ENCODE peak calls at places on chromosomes 7 and 10, in seven cellular contexts. One of them, this sample, is unnamed. For H3K9me3, the result is how much of the 10 kb centered on the place peaks cover.

GRCh38 chr10:130045091-130045652 is 65.5 kb downstream of the C10orf143 start:
- DNase-seq in pancreas: no peak
- DNase-seq in H1: peak
- DNase-seq in testis: no peak
- DNase-seq in psoas muscle: no peak
- DNase-seq in cardiac muscle cell: peak
- DNase-seq in fibroblast of lung: no peak
- DNase-seq in this sample: peak

GRCh38 chr7:91357929-91358328 is 93.7 kb downstream of the FZD1 start:
- DNase-seq in pancreas: no peak
- DNase-seq in H1: no peak
- DNase-seq in testis: no peak
- DNase-seq in psoas muscle: no peak
- DNase-seq in cardiac muscle cell: no peak
- DNase-seq in fibroblast of lung: no peak
- DNase-seq in this sample: no peak

GRCh38 chr10:123640016-123640535 is 26.1 kb upstream of the GPR26 start:
- DNase-seq in pancreas: no peak
- DNase-seq in H1: no peak
- DNase-seq in testis: no peak
- DNase-seq in psoas muscle: no peak
- DNase-seq in cardiac muscle cell: no peak
- DNase-seq in fibroblast of lung: no peak
- DNase-seq in this sample: no peak

GRCh38 chr10:44399478-44400451 is 14.9 kb upstream of the CXCL12 start:
- DNase-seq in pancreas: no peak
- DNase-seq in H1: no peak
- DNase-seq in testis: no peak
- DNase-seq in psoas muscle: no peak
- DNase-seq in cardiac muscle cell: no peak
- DNase-seq in fibroblast of lung: no peak
- DNase-seq in this sample: no peak

GRCh38 chr10:104306897-104307296 is 31.4 kb downstream of the ITPRIP start:
- DNase-seq in pancreas: no peak
- DNase-seq in H1: no peak
- DNase-seq in testis: no peak
- DNase-seq in psoas muscle: no peak
- DNase-seq in cardiac muscle cell: no peak
- DNase-seq in fibroblast of lung: peak
- DNase-seq in this sample: no peak

GRCh38 chr7:127771707-127772106 is 119.7 kb downstream of the SND1 start:
- DNase-seq in pancreas: no peak
- DNase-seq in H1: no peak
- DNase-seq in testis: no peak
- DNase-seq in psoas muscle: no peak
- DNase-seq in cardiac muscle cell: no peak
- DNase-seq in fibroblast of lung: no peak
- DNase-seq in this sample: no peak

GRCh38 chr10:124560377-124560776 is 98.8 kb downstream of the LHPP start:
- DNase-seq in pancreas: no peak
- DNase-seq in H1: no peak
- DNase-seq in testis: peak
- DNase-seq in psoas muscle: peak
- DNase-seq in cardiac muscle cell: peak
- DNase-seq in fibroblast of lung: peak
- DNase-seq in this sample: peak

GRCh38 chr10:125159932-125160855 is at the start of gene CTBP2:
- DNase-seq in pancreas: peak
- DNase-seq in H1: no peak
- DNase-seq in testis: peak
- DNase-seq in psoas muscle: peak
- DNase-seq in cardiac muscle cell: peak
- DNase-seq in fibroblast of lung: peak
- DNase-seq in this sample: peak

GRCh38 chr10:122688293-122688989 is 11.2 kb downstream of the C10orf120 start:
- DNase-seq in pancreas: peak
- DNase-seq in H1: no peak
- DNase-seq in testis: peak
- DNase-seq in psoas muscle: no peak
- DNase-seq in cardiac muscle cell: peak
- DNase-seq in fibroblast of lung: no peak
- DNase-seq in this sample: no peak

GRCh38 chr10:4061441-4061951 is 276.5 kb upstream of the KLF6 start:
- DNase-seq in pancreas: no peak
- DNase-seq in H1: no peak
- DNase-seq in testis: peak
- DNase-seq in psoas muscle: peak
- DNase-seq in cardiac muscle cell: peak
- DNase-seq in fibroblast of lung: peak
- DNase-seq in this sample: no peak

GRCh38 chr10:13412894-13413293 is 64.8 kb upstream of the SEPHS1 start:
- DNase-seq in pancreas: no peak
- DNase-seq in H1: no peak
- DNase-seq in testis: no peak
- DNase-seq in psoas muscle: no peak
- DNase-seq in cardiac muscle cell: no peak
- DNase-seq in fibroblast of lung: no peak
- DNase-seq in this sample: no peak

GRCh38 chr7:121494531-121494930 is 98.4 kb upstream of the FAM3C start:
- DNase-seq in pancreas: no peak
- DNase-seq in H1: no peak
- DNase-seq in testis: no peak
- DNase-seq in psoas muscle: no peak
- DNase-seq in cardiac muscle cell: no peak
- DNase-seq in fibroblast of lung: no peak
- DNase-seq in this sample: no peak

GRCh38 chr10:132305654-132306340 is 2.0 kb downstream of the STK32C start:
- DNase-seq in pancreas: peak
- DNase-seq in H1: no peak
- DNase-seq in testis: no peak
- DNase-seq in psoas muscle: no peak
- DNase-seq in cardiac muscle cell: no peak
- DNase-seq in fibroblast of lung: no peak
- DNase-seq in this sample: no peak
- H3K9me3 ChIP-seq in pancreas: under half
- H3K9me3 ChIP-seq in H1: under half
- H3K9me3 ChIP-seq in testis: under half
- H3K9me3 ChIP-seq in psoas muscle: under half
- H3K9me3 ChIP-seq in cardiac muscle cell: under half
- H3K9me3 ChIP-seq in fibroblast of lung: under half
- H3K9me3 ChIP-seq in this sample: under half

GRCh38 chr10:87865201-87866025 is 2.0 kb downstream of the PTEN start:
- DNase-seq in pancreas: no peak
- DNase-seq in H1: no peak
- DNase-seq in testis: no peak
- DNase-seq in psoas muscle: no peak
- DNase-seq in cardiac muscle cell: no peak
- DNase-seq in fibroblast of lung: no peak
- DNase-seq in this sample: no peak
- TF ChIP-seq CTCF in pancreas: no peak
- TF ChIP-seq CTCF in H1: no peak
- TF ChIP-seq CTCF in testis: no peak
- TF ChIP-seq CTCF in psoas muscle: no peak
- TF ChIP-seq CTCF in cardiac muscle cell: no peak
- TF ChIP-seq CTCF in fibroblast of lung: no peak
- TF ChIP-seq CTCF in this sample: no peak

DNA sequence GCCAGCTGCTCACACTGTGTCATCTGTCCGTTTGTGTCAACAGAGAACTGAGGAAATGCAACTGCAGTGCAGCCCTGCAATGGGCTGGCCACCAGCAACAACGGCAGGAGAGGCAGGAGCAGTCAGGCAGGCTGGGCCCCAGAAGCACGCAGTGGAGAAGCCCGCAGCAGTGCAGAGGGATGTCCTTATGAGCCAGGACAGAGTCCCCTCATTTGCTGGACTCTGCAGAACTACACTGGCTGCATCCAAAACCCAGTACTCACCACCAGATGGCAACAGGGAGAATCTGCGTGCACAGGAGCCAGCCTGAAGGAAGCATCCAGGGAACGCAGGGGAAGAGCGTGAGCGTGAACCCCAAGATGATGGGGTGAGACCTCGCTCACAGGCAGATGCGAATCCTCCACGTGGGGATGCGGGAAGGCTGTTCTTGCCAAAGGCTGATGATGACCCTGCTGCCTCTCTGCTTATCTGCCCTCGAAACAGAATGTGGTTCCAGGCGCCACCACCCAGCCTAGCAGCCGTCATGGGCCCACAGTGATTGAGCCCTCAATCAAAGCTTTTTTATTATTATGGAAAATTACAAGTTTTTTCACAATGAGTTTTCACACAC is 232.1 kb downstream of the PTPRN2 start:
- DNase-seq in pancreas: no peak
- DNase-seq in H1: peak
- DNase-seq in testis: peak
- DNase-seq in psoas muscle: no peak
- DNase-seq in cardiac muscle cell: no peak
- DNase-seq in fibroblast of lung: no peak
- DNase-seq in this sample: peak
- H3K9me3 ChIP-seq in pancreas: under half
- H3K9me3 ChIP-seq in H1: under half
- H3K9me3 ChIP-seq in testis: under half
- H3K9me3 ChIP-seq in psoas muscle: under half
- H3K9me3 ChIP-seq in cardiac muscle cell: under half
- H3K9me3 ChIP-seq in fibroblast of lung: under half
- H3K9me3 ChIP-seq in this sample: under half

GRCh38 chr10:63504145-63504881 is 16.9 kb upstream of the REEP3 start:
- DNase-seq in pancreas: no peak
- DNase-seq in H1: no peak
- DNase-seq in testis: no peak
- DNase-seq in psoas muscle: no peak
- DNase-seq in cardiac muscle cell: no peak
- DNase-seq in fibroblast of lung: no peak
- DNase-seq in this sample: no peak
- TF ChIP-seq CTCF in pancreas: no peak
- TF ChIP-seq CTCF in H1: no peak
- TF ChIP-seq CTCF in testis: no peak
- TF ChIP-seq CTCF in psoas muscle: no peak
- TF ChIP-seq CTCF in cardiac muscle cell: no peak
- TF ChIP-seq CTCF in fibroblast of lung: no peak
- TF ChIP-seq CTCF in this sample: no peak

GRCh38 chr7:44894881-44895600 is 9.7 kb upstream of the PURB start:
- DNase-seq in pancreas: no peak
- DNase-seq in H1: no peak
- DNase-seq in testis: no peak
- DNase-seq in psoas muscle: no peak
- DNase-seq in cardiac muscle cell: no peak
- DNase-seq in fibroblast of lung: peak
- DNase-seq in this sample: no peak

GRCh38 chr7:44889096-44889775 is 3.9 kb upstream of the PURB start:
- DNase-seq in pancreas: no peak
- DNase-seq in H1: no peak
- DNase-seq in testis: no peak
- DNase-seq in psoas muscle: no peak
- DNase-seq in cardiac muscle cell: no peak
- DNase-seq in fibroblast of lung: no peak
- DNase-seq in this sample: no peak

GRCh38 chr7:44891791-44892190 is 6.5 kb upstream of the PURB start:
- DNase-seq in pancreas: no peak
- DNase-seq in H1: no peak
- DNase-seq in testis: no peak
- DNase-seq in psoas muscle: no peak
- DNase-seq in cardiac muscle cell: no peak
- DNase-seq in fibroblast of lung: no peak
- DNase-seq in this sample: no peak

GRCh38 chr7:44893710-44894135 is 8.4 kb upstream of the PURB start:
- DNase-seq in pancreas: peak
- DNase-seq in H1: no peak
- DNase-seq in testis: no peak
- DNase-seq in psoas muscle: no peak
- DNase-seq in cardiac muscle cell: no peak
- DNase-seq in fibroblast of lung: no peak
- DNase-seq in this sample: no peak

DNA sequence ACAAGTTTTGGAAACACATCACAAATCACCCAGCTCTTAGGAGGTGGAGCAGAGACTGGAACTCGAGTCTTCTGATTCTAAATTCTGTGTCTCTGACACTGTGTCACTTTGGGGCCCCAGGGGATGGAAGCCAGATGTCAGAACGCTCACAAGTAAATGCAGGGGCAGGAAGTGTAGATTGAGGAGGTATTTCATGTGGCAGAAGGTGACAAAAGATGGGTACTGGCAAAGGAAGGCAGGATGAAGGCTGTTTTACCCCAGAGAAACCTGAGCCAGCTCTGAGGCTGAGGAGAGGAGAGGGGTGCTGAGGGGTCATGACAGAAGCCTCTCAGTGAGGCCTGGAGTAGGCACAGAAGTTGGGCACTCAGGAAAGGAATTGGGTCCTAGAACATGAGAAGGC is 6.0 kb upstream of the PURB start:
- DNase-seq in pancreas: no peak
- DNase-seq in H1: no peak
- DNase-seq in testis: no peak
- DNase-seq in psoas muscle: no peak
- DNase-seq in cardiac muscle cell: no peak
- DNase-seq in fibroblast of lung: no peak
- DNase-seq in this sample: no peak
- H3K9me3 ChIP-seq in pancreas: under half
- H3K9me3 ChIP-seq in H1: under half
- H3K9me3 ChIP-seq in testis: under half
- H3K9me3 ChIP-seq in psoas muscle: under half
- H3K9me3 ChIP-seq in cardiac muscle cell: under half
- H3K9me3 ChIP-seq in fibroblast of lung: under half
- H3K9me3 ChIP-seq in this sample: under half

DNA sequence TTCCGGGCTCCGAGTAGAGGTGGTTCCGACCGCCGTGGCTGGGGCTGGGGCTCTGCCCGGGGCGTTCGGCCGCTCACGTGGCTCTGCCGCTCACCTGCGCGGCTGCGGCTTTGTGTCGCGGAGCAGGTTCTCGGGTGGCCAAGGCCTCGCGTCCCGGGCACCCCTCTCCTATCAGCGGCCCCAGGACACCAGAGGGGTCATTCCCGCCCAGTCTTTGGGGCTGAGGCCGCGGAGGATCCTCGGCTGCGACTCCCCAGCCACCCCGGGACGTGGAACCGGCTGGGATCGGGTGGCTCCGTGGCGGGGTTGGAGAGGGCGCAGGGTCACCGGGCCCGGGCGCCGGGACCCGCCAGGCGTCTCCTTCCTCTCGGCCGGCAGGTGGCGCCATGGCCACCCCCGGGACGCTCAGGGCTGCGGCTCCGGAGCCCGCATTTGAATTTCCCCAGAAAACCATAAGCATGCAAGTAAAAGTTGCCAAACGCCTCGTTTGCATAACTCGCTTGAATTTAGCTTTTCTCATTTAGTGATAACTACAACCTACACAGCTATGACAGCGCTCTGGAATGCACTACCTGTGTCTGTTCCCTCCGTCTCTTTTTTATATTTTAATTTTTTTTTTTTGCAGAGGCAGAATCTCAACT is 1.2 kb downstream of the COL26A1 start:
- DNase-seq in pancreas: peak
- DNase-seq in H1: no peak
- DNase-seq in testis: peak
- DNase-seq in psoas muscle: peak
- DNase-seq in cardiac muscle cell: peak
- DNase-seq in fibroblast of lung: peak
- DNase-seq in this sample: peak
- TF ChIP-seq CTCF in pancreas: peak
- TF ChIP-seq CTCF in H1: peak
- TF ChIP-seq CTCF in testis: peak
- TF ChIP-seq CTCF in psoas muscle: peak
- TF ChIP-seq CTCF in cardiac muscle cell: peak
- TF ChIP-seq CTCF in fibroblast of lung: peak
- TF ChIP-seq CTCF in this sample: peak

This sample was measured in left lung.